ENCODE peak calls at places on chromosome 12, in nine cellular contexts. One of them, this sample, is unnamed.

GRCh38 chr12:6468283-6468575 is 2.2 kb downstream of the VAMP1 start:
- DNase-seq in mesenteric fat pad: no peak
- DNase-seq in fibroblast of lung: peak
- DNase-seq in AG08395: no peak
- DNase-seq in LoVo: no peak
- DNase-seq in psoas muscle: no peak
- DNase-seq in HTR-8/SVneo: no peak
- DNase-seq in activated naive CD4-positive, alpha-beta T cell: no peak
- DNase-seq in SHP77: no peak
- DNase-seq in this sample: no peak

GRCh38 chr12:70724444-70724843 is 87.2 kb upstream of the PTPRB start:
- DNase-seq in mesenteric fat pad: no peak
- DNase-seq in fibroblast of lung: peak
- DNase-seq in AG08395: no peak
- DNase-seq in LoVo: no peak
- DNase-seq in psoas muscle: no peak
- DNase-seq in HTR-8/SVneo: no peak
- DNase-seq in activated naive CD4-positive, alpha-beta T cell: no peak
- DNase-seq in SHP77: peak
- DNase-seq in this sample: peak

GRCh38 chr12:8687846-8688601 is 9.8 kb upstream of the RIMKLB start:
- DNase-seq in mesenteric fat pad: no peak
- DNase-seq in fibroblast of lung: peak
- DNase-seq in AG08395: peak
- DNase-seq in LoVo: peak
- DNase-seq in psoas muscle: no peak
- DNase-seq in HTR-8/SVneo: peak
- DNase-seq in activated naive CD4-positive, alpha-beta T cell: no peak
- DNase-seq in SHP77: no peak
- DNase-seq in this sample: peak

GRCh38 chr12:56160160-56160763 is 2.1 kb downstream of the MYL6 start:
- DNase-seq in mesenteric fat pad: no peak
- DNase-seq in fibroblast of lung: peak
- DNase-seq in AG08395: peak
- DNase-seq in LoVo: no peak
- DNase-seq in psoas muscle: peak
- DNase-seq in HTR-8/SVneo: no peak
- DNase-seq in activated naive CD4-positive, alpha-beta T cell: no peak
- DNase-seq in SHP77: no peak
- DNase-seq in this sample: peak

GRCh38 chr12:47238665-47239064 is 158.9 kb upstream of the AMIGO2 start:
- DNase-seq in mesenteric fat pad: no peak
- DNase-seq in fibroblast of lung: peak
- DNase-seq in AG08395: no peak
- DNase-seq in LoVo: no peak
- DNase-seq in psoas muscle: no peak
- DNase-seq in HTR-8/SVneo: no peak
- DNase-seq in activated naive CD4-positive, alpha-beta T cell: no peak
- DNase-seq in SHP77: no peak
- DNase-seq in this sample: peak

GRCh38 chr12:23628836-23629235 is 320.6 kb downstream of the SOX5 start:
- DNase-seq in mesenteric fat pad: no peak
- DNase-seq in fibroblast of lung: no peak
- DNase-seq in AG08395: no peak
- DNase-seq in LoVo: no peak
- DNase-seq in psoas muscle: no peak
- DNase-seq in HTR-8/SVneo: no peak
- DNase-seq in activated naive CD4-positive, alpha-beta T cell: no peak
- DNase-seq in SHP77: no peak
- DNase-seq in this sample: no peak

GRCh38 chr12:99549651-99550050 is 97.9 kb upstream of the GARIN6 start:
- DNase-seq in mesenteric fat pad: no peak
- DNase-seq in fibroblast of lung: no peak
- DNase-seq in AG08395: no peak
- DNase-seq in LoVo: no peak
- DNase-seq in psoas muscle: no peak
- DNase-seq in HTR-8/SVneo: no peak
- DNase-seq in activated naive CD4-positive, alpha-beta T cell: no peak
- DNase-seq in SHP77: no peak
- DNase-seq in this sample: no peak

GRCh38 chr12:49869816-49870500 is 27.1 kb upstream of the BCDIN3D start:
- DNase-seq in mesenteric fat pad: no peak
- DNase-seq in fibroblast of lung: no peak
- DNase-seq in AG08395: no peak
- DNase-seq in LoVo: no peak
- DNase-seq in psoas muscle: no peak
- DNase-seq in HTR-8/SVneo: no peak
- DNase-seq in activated naive CD4-positive, alpha-beta T cell: no peak
- DNase-seq in SHP77: no peak
- DNase-seq in this sample: no peak

GRCh38 chr12:119318811-119319210 is 15.7 kb upstream of the CCDC60 start:
- DNase-seq in mesenteric fat pad: no peak
- DNase-seq in fibroblast of lung: no peak
- DNase-seq in AG08395: no peak
- DNase-seq in LoVo: no peak
- DNase-seq in psoas muscle: no peak
- DNase-seq in HTR-8/SVneo: no peak
- DNase-seq in activated naive CD4-positive, alpha-beta T cell: no peak
- DNase-seq in SHP77: no peak
- DNase-seq in this sample: no peak

GRCh38 chr12:4069046-4070010 is 196.1 kb upstream of the PARP11 start:
- DNase-seq in mesenteric fat pad: no peak
- DNase-seq in fibroblast of lung: no peak
- DNase-seq in AG08395: no peak
- DNase-seq in LoVo: no peak
- DNase-seq in psoas muscle: no peak
- DNase-seq in HTR-8/SVneo: no peak
- DNase-seq in activated naive CD4-positive, alpha-beta T cell: no peak
- DNase-seq in SHP77: no peak
- DNase-seq in this sample: peak

GRCh38 chr12:60212159-60213000 is 616.6 kb downstream of the SLC16A7 start:
- DNase-seq in mesenteric fat pad: no peak
- DNase-seq in fibroblast of lung: no peak
- DNase-seq in AG08395: no peak
- DNase-seq in LoVo: no peak
- DNase-seq in psoas muscle: no peak
- DNase-seq in HTR-8/SVneo: no peak
- DNase-seq in activated naive CD4-positive, alpha-beta T cell: no peak
- DNase-seq in SHP77: no peak
- DNase-seq in this sample: no peak

GRCh38 chr12:119659289-119659897 is 8.5 kb upstream of the PRKAB1 start:
- DNase-seq in mesenteric fat pad: no peak
- DNase-seq in fibroblast of lung: no peak
- DNase-seq in AG08395: peak
- DNase-seq in LoVo: peak
- DNase-seq in psoas muscle: no peak
- DNase-seq in HTR-8/SVneo: peak
- DNase-seq in activated naive CD4-positive, alpha-beta T cell: no peak
- DNase-seq in SHP77: peak
- DNase-seq in this sample: peak

GRCh38 chr12:50453872-50454271 is 50.9 kb upstream of the DIP2B start:
- DNase-seq in mesenteric fat pad: no peak
- DNase-seq in fibroblast of lung: peak
- DNase-seq in AG08395: no peak
- DNase-seq in LoVo: no peak
- DNase-seq in psoas muscle: no peak
- DNase-seq in HTR-8/SVneo: no peak
- DNase-seq in activated naive CD4-positive, alpha-beta T cell: no peak
- DNase-seq in SHP77: no peak
- DNase-seq in this sample: peak

GRCh38 chr12:52010692-52011601 is 4.2 kb downstream of the TAMALIN start:
- DNase-seq in mesenteric fat pad: no peak
- DNase-seq in fibroblast of lung: no peak
- DNase-seq in AG08395: no peak
- DNase-seq in LoVo: no peak
- DNase-seq in psoas muscle: peak
- DNase-seq in HTR-8/SVneo: no peak
- DNase-seq in activated naive CD4-positive, alpha-beta T cell: no peak
- DNase-seq in SHP77: no peak
- DNase-seq in this sample: no peak

GRCh38 chr12:118164798-118165486 is 29.0 kb downstream of the PEBP1 start:
- DNase-seq in mesenteric fat pad: no peak
- DNase-seq in fibroblast of lung: no peak
- DNase-seq in AG08395: peak
- DNase-seq in LoVo: no peak
- DNase-seq in psoas muscle: no peak
- DNase-seq in HTR-8/SVneo: peak
- DNase-seq in activated naive CD4-positive, alpha-beta T cell: no peak
- DNase-seq in SHP77: peak
- DNase-seq in this sample: peak

This sample was measured in fibroblast of pulmonary artery.